ENCODE peak calls at places on chromosomes 5 and 9, in five cellular contexts. A is NB4; X is stimulated activated CD4-positive, alpha-beta T cell treated with anti-CD3 and anti-CD28 coated beads, TNF-alpha, amount 100 ng/mL, for 48 hours; K is H54; V is fibroblast of gingiva. Z is an unnamed sample.
A peak's percentile ranks its signal among the peaks of the same experiment; 100 is the strongest.

GRCh38 chr9:128712451-128713410 is 10.4 kb downstream of the PKN3 start:
- DNase-seq in A (no peak), X (no peak), K (no peak), V (no peak), Z (no peak)

GRCh38 chr9:79572891-79573696 is 1.3 kb downstream of the TLE4 start:
- DNase-seq in A (peak; percentile 46), X (peak; percentile 14), K (peak; percentile 33), V (peak; percentile 12), Z (peak; percentile 33)

GRCh38 chr5:154296525-154297159 is 106.1 kb downstream of the GALNT10 start:
- DNase-seq in A (no peak), X (no peak), K (no peak), V (no peak), Z (no peak)

GRCh38 chr9:99680191-99680590 is 141.5 kb upstream of the NR4A3 start:
- DNase-seq in A (no peak), X (no peak), K (no peak), V (peak; percentile 40), Z (no peak)

GRCh38 chr9:23220957-23221356 is 605.1 kb downstream of the ELAVL2 start:
- DNase-seq in A (no peak), X (no peak), K (no peak), V (no peak), Z (no peak)

GRCh38 chr5:157459715-157460599 is at the start of gene NIPAL4:
- DNase-seq in A (peak; percentile 34), X (no peak), K (no peak), V (no peak), Z (no peak)

GRCh38 chr9:99628843-99629242 is 192.8 kb upstream of the NR4A3 start:
- DNase-seq in A (peak; percentile 35), X (no peak), K (no peak), V (no peak), Z (no peak)

GRCh38 chr5:80672140-80672736 is 17.5 kb upstream of the DHFR start:
- DNase-seq in A (peak; percentile 70), X (peak; percentile 64), K (peak; percentile 9), V (peak; percentile 64), Z (peak; percentile 10)

GRCh38 chr9:87853289-87853688 is 29.4 kb upstream of the SPATA31E1 start:
- DNase-seq in A (no peak), X (no peak), K (no peak), V (no peak), Z (no peak)

GRCh38 chr9:105405514-105406131 is 42.2 kb upstream of the FSD1L start:
- DNase-seq in A (peak; percentile 86), X (peak; percentile 2), K (no peak), V (peak; percentile 16), Z (no peak)

GRCh38 chr9:131813116-131813515 is 73.2 kb upstream of the RAPGEF1 start:
- DNase-seq in A (no peak), X (no peak), K (peak; percentile 74), V (no peak), Z (no peak)

GRCh38 chr9:81588148-81588874 is 101.0 kb downstream of the TLE1 start:
- DNase-seq in A (no peak), X (no peak), K (no peak), V (peak; percentile 88), Z (no peak)

GRCh38 chr5:112878760-112879159 is 17.7 kb downstream of the SRP19 start:
- DNase-seq in A (no peak), X (peak; percentile 36), K (no peak), V (no peak), Z (no peak)

GRCh38 chr5:39040875-39041274 is 33.3 kb downstream of the RICTOR start:
- DNase-seq in A (no peak), X (no peak), K (no peak), V (no peak), Z (no peak)

GRCh38 chr5:149799119-149799623 is 69.1 kb downstream of the PPARGC1B start:
- DNase-seq in A (no peak), X (no peak), K (peak; percentile 76), V (peak; percentile 82), Z (no peak)

GRCh38 chr5:162796507-162796906 is 640.9 kb upstream of the CCNG1 start:
- DNase-seq in A (no peak), X (no peak), K (no peak), V (no peak), Z (no peak)

GRCh38 chr9:70120834-70121510 is 77.3 kb downstream of the MAMDC2 start:
- DNase-seq in A (no peak), X (no peak), K (peak; percentile 89), V (peak; percentile 89), Z (no peak)

GRCh38 chr9:80040457-80040856 is 468.7 kb downstream of the TLE4 start:
- DNase-seq in A (no peak), X (no peak), K (no peak), V (no peak), Z (no peak)

GRCh38 chr9:125238915-125239446 is 2.2 kb downstream of the HSPA5 start:
- DNase-seq in A (no peak), X (no peak), K (no peak), V (no peak), Z (no peak)

GRCh38 chr9:114226289-114227055 is 71.1 kb downstream of the COL27A1 start:
- DNase-seq in A (no peak), X (no peak), K (no peak), V (no peak), Z (no peak)

GRCh38 chr9:135857843-135858242 is 49.5 kb downstream of the CAMSAP1 start:
- DNase-seq in A (no peak), X (no peak), K (no peak), V (no peak), Z (no peak)

GRCh38 chr5:541888-542692 is 17.8 kb upstream of the SLC9A3 start:
- DNase-seq in A (no peak), X (no peak), K (no peak), V (no peak), Z (no peak)

GRCh38 chr9:130030821-130031481 is 12.0 kb downstream of the FNBP1 start:
- DNase-seq in A (no peak), X (no peak), K (no peak), V (no peak), Z (no peak)

Z was measured in nucleus accumbens.